ENCODE peak calls at places on chromosomes 1 and 21, in ten cellular contexts. I is ovary; P is immature natural killer cell; J is stimulated activated CD4-positive, alpha-beta T cell treated with anti-CD3 and anti-CD28 coated beads, Interleukin-1b, Interleukin-23, amount 100 ng/mL, for 1 hour; L is activated CD4-positive, alpha-beta T cell treated with anti-CD3 and anti-CD28 coated beads, Interleukin-2, amount 50 U/mL, for 24 hours; D is neuronal stem cell; K is IMR-90; B is naive thymus-derived CD8-positive, alpha-beta T cell; S is CD4-positive, alpha-beta memory T cell; F is GM19239. V is an unnamed sample.

GRCh38 chr1:234065794-234066447 is 161.4 kb downstream of the SLC35F3 start:
- DNase-seq in I (peak), P (peak), J (peak), L (peak), D (peak), K (peak), B (peak), S (peak), F (peak), V (peak)

GRCh38 chr1:204493882-204494280 is 724 bp downstream of the PIK3C2B start:
- DNase-seq in I (peak), P (peak), J (no peak), L (no peak), D (no peak), K (peak), B (peak), S (peak), F (no peak), V (peak)

GRCh38 chr1:116405241-116406135 is 32.4 kb downstream of the ATP1A1 start:
- DNase-seq in I (no peak), P (no peak), J (no peak), L (no peak), D (no peak), K (no peak), B (no peak), S (no peak), F (no peak), V (no peak)

GRCh38 chr1:226912587-226913176 is 27.4 kb upstream of the COQ8A start:
- DNase-seq in I (peak), P (peak), J (no peak), L (peak), D (no peak), K (peak), B (peak), S (no peak), F (peak), V (peak)

GRCh38 chr1:159763686-159764085 is 17.1 kb upstream of the DUSP23 start:
- DNase-seq in I (no peak), P (no peak), J (no peak), L (no peak), D (no peak), K (no peak), B (no peak), S (no peak), F (no peak), V (no peak)

GRCh38 chr1:24426738-24427468 is 11.3 kb downstream of the NIPAL3 start:
- DNase-seq in I (no peak), P (no peak), J (no peak), L (no peak), D (no peak), K (no peak), B (no peak), S (no peak), F (no peak), V (no peak)

GRCh38 chr1:117051224-117052064 is 8.7 kb upstream of the TTF2 start:
- DNase-seq in I (no peak), P (no peak), J (no peak), L (no peak), D (no peak), K (no peak), B (peak), S (no peak), F (peak), V (no peak)

GRCh38 chr1:36988311-36988710 is 46.0 kb downstream of the GRIK3 start:
- DNase-seq in I (peak), P (no peak), J (no peak), L (no peak), D (no peak), K (no peak), B (no peak), S (no peak), F (no peak), V (no peak)

GRCh38 chr1:39387452-39387851 is 104.0 kb upstream of the BMP8A start:
- DNase-seq in I (no peak), P (no peak), J (no peak), L (no peak), D (no peak), K (peak), B (no peak), S (no peak), F (no peak), V (peak)

GRCh38 chr1:82388679-82389078 is 587.9 kb downstream of the ADGRL2 start:
- DNase-seq in I (no peak), P (no peak), J (no peak), L (no peak), D (no peak), K (peak), B (no peak), S (no peak), F (no peak), V (peak)

GRCh38 chr1:109391626-109392025 is 6.1 kb downstream of the SORT1 start:
- DNase-seq in I (no peak), P (no peak), J (no peak), L (no peak), D (no peak), K (no peak), B (no peak), S (no peak), F (no peak), V (no peak)

GRCh38 chr1:243523766-243524165 is 267.9 kb downstream of the SDCCAG8 start:
- DNase-seq in I (no peak), P (no peak), J (no peak), L (no peak), D (no peak), K (no peak), B (no peak), S (no peak), F (no peak), V (no peak)

GRCh38 chr1:232386721-232387510 is 243.0 kb downstream of the SIPA1L2 start:
- DNase-seq in I (no peak), P (no peak), J (no peak), L (no peak), D (no peak), K (no peak), B (no peak), S (no peak), F (no peak), V (no peak)

GRCh38 chr1:225762002-225762441 is 15.6 kb upstream of the SRP9 start:
- DNase-seq in I (peak), P (no peak), J (no peak), L (no peak), D (no peak), K (peak), B (no peak), S (no peak), F (no peak), V (peak)

GRCh38 chr1:85325920-85326319 is 49.5 kb upstream of the BCL10 start:
- DNase-seq in I (no peak), P (no peak), J (no peak), L (no peak), D (no peak), K (no peak), B (no peak), S (no peak), F (no peak), V (no peak)

GRCh38 chr1:208461680-208462079 is 217.5 kb upstream of the PLXNA2 start:
- DNase-seq in I (no peak), P (no peak), J (no peak), L (no peak), D (no peak), K (no peak), B (no peak), S (no peak), F (no peak), V (peak)

GRCh38 chr1:68047659-68048026 is 2.8 kb downstream of the DIRAS3 start:
- DNase-seq in I (no peak), P (no peak), J (no peak), L (no peak), D (no peak), K (no peak), B (no peak), S (no peak), F (no peak), V (no peak)

GRCh38 chr1:230429072-230429735 is 3.1 kb upstream of the PGBD5 start:
- DNase-seq in I (no peak), P (no peak), J (no peak), L (no peak), D (no peak), K (no peak), B (no peak), S (no peak), F (no peak), V (no peak)

GRCh38 chr1:233512538-233512937 is 101.4 kb upstream of the KCNK1 start:
- DNase-seq in I (no peak), P (no peak), J (no peak), L (no peak), D (no peak), K (no peak), B (no peak), S (no peak), F (no peak), V (no peak)

GRCh38 chr1:31588751-31589515 is 12.6 kb downstream of the TINAGL1 start:
- DNase-seq in I (peak), P (no peak), J (no peak), L (no peak), D (no peak), K (no peak), B (no peak), S (no peak), F (no peak), V (peak)

GRCh38 chr1:200561856-200562214 is 58.7 kb downstream of the KIF14 start:
- DNase-seq in I (no peak), P (no peak), J (no peak), L (no peak), D (no peak), K (no peak), B (no peak), S (no peak), F (no peak), V (no peak)

GRCh38 chr1:244302889-244303609 is 148.7 kb downstream of the ADSS2 start:
- DNase-seq in I (peak), P (no peak), J (no peak), L (no peak), D (no peak), K (peak), B (no peak), S (no peak), F (no peak), V (peak)

GRCh38 chr1:230507671-230508407 is 81.7 kb upstream of the PGBD5 start:
- DNase-seq in I (no peak), P (no peak), J (no peak), L (no peak), D (no peak), K (no peak), B (no peak), S (no peak), F (no peak), V (no peak)

GRCh38 chr21:34612056-34612455 is 2.9 kb downstream of the RCAN1 start:
- DNase-seq in I (no peak), P (no peak), J (no peak), L (no peak), D (no peak), K (no peak), B (no peak), S (no peak), F (no peak), V (no peak)

GRCh38 chr1:65235867-65236805 is 73.2 kb upstream of the DNAJC6 start:
- DNase-seq in I (no peak), P (peak), J (no peak), L (no peak), D (peak), K (peak), B (peak), S (no peak), F (no peak), V (peak)

GRCh38 chr1:95126846-95127245 is 9.7 kb downstream of the TLCD4 start:
- DNase-seq in I (no peak), P (no peak), J (no peak), L (no peak), D (no peak), K (no peak), B (no peak), S (no peak), F (no peak), V (no peak)

GRCh38 chr1:155012052-155012546 is 9.5 kb downstream of the ZBTB7B start:
- DNase-seq in I (peak), P (no peak), J (no peak), L (no peak), D (peak), K (no peak), B (no peak), S (peak), F (no peak), V (peak)

GRCh38 chr1:75616436-75617433 is 5.8 kb upstream of the SLC44A5 start:
- DNase-seq in I (peak), P (no peak), J (no peak), L (no peak), D (peak), K (peak), B (peak), S (no peak), F (no peak), V (peak)

GRCh38 chr1:75618382-75618781 is 7.5 kb upstream of the SLC44A5 start:
- DNase-seq in I (no peak), P (no peak), J (no peak), L (no peak), D (no peak), K (no peak), B (no peak), S (no peak), F (no peak), V (no peak)

GRCh38 chr1:169484107-169484506 is 1.6 kb downstream of the SLC19A2 start:
- DNase-seq in I (no peak), P (no peak), J (no peak), L (no peak), D (no peak), K (no peak), B (no peak), S (no peak), F (no peak), V (no peak)

GRCh38 chr1:43975249-43975961 is 645 bp downstream of the ATP6V0B start:
- DNase-seq in I (peak), P (no peak), J (no peak), L (no peak), D (no peak), K (no peak), B (peak), S (peak), F (peak), V (peak)

GRCh38 chr1:49298304-49298703 is 521.6 kb upstream of the BEND5 start:
- DNase-seq in I (no peak), P (no peak), J (no peak), L (no peak), D (no peak), K (no peak), B (no peak), S (no peak), F (no peak), V (peak)

GRCh38 chr1:91282695-91283420 is 121.8 kb downstream of the HFM1 start:
- DNase-seq in I (peak), P (peak), J (peak), L (no peak), D (peak), K (peak), B (peak), S (peak), F (peak), V (peak)

GRCh38 chr1:174931214-174931613 is 68.5 kb upstream of the CACYBP start:
- DNase-seq in I (no peak), P (no peak), J (no peak), L (no peak), D (peak), K (no peak), B (no peak), S (no peak), F (no peak), V (no peak)

GRCh38 chr1:240967070-240967724 is 355.2 kb upstream of the GREM2 start:
- DNase-seq in I (no peak), P (no peak), J (no peak), L (no peak), D (no peak), K (peak), B (no peak), S (no peak), F (no peak), V (no peak)

GRCh38 chr1:14894811-14895524 is 258.6 kb upstream of the TMEM51 start:
- DNase-seq in I (no peak), P (no peak), J (no peak), L (no peak), D (no peak), K (no peak), B (no peak), S (no peak), F (no peak), V (no peak)

GRCh38 chr1:62832276-62832675 is 48.3 kb downstream of the ATG4C start:
- DNase-seq in I (no peak), P (no peak), J (no peak), L (no peak), D (no peak), K (no peak), B (no peak), S (no peak), F (no peak), V (no peak)

GRCh38 chr1:171150156-171150555 is 34.9 kb upstream of the FMO2 start:
- DNase-seq in I (no peak), P (no peak), J (no peak), L (no peak), D (no peak), K (no peak), B (no peak), S (no peak), F (no peak), V (no peak)

V was measured in choroid plexus epithelial cell.